ENCODE peak calls at places on chromosomes 3 and 15, in six cellular contexts. X is transverse colon, D is bronchial epithelial cell, S is mesenchymal stem cell, E is fibroblast of the aortic adventitia, I is AG10803. B is an unnamed sample.
A peak's percentile ranks its signal among the peaks of the same experiment; 100 is the strongest.

GRCh38 chr15:74259821-74260502 is 23.8 kb downstream of the CCDC33 start:
- DNase-seq in X (no peak), D (no peak), I (no peak), S (no peak), E (no peak), B (no peak)

GRCh38 chr3:147924755-147925154 is 515.6 kb downstream of the ZIC1 start:
- DNase-seq in D (peak; percentile 7), I (peak; percentile 75), E (peak; percentile 13), S (no peak), X (no peak), B (no peak)

GRCh38 chr3:38611866-38612265 is 37.6 kb downstream of the SCN5A start:
- DNase-seq in I (no peak), S (no peak), E (no peak), X (no peak), D (no peak), B (no peak)

GRCh38 chr3:185822957-185823279 is 1.9 kb downstream of the IGF2BP2 start:
- DNase-seq in I (no peak), E (no peak), D (no peak), S (peak; percentile 45), X (no peak), B (no peak)

GRCh38 chr15:58036579-58036978 is 28.9 kb downstream of the ALDH1A2 start:
- DNase-seq in S (no peak), E (no peak), X (no peak), I (no peak), D (no peak), B (no peak)

GRCh38 chr15:51129513-51130197 is 34.9 kb upstream of the TNFAIP8L3 start:
- DNase-seq in X (peak; percentile 73), E (no peak), D (no peak), S (no peak), I (no peak), B (no peak)

GRCh38 chr3:15858547-15859506 is 61.0 kb upstream of the ANKRD28 start:
- DNase-seq in X (peak; percentile 80), I (peak; percentile 6), S (peak; percentile 4), E (peak; percentile 20), D (peak; percentile 22), B (no peak)

GRCh38 chr3:132209860-132210259 is 107.3 kb upstream of the ACP3 start:
- DNase-seq in X (no peak), E (no peak), I (no peak), D (no peak), S (no peak), B (no peak)

GRCh38 chr3:193132923-193133463 is 108.0 kb upstream of the PLAAT1 start:
- DNase-seq in D (peak; percentile 38), S (no peak), X (no peak), I (peak; percentile 25), E (peak; percentile 67), B (no peak)

GRCh38 chr15:48190932-48191573 is 412 bp upstream of the CTXN2 start:
- DNase-seq in I (peak; percentile 50), X (peak; percentile 71), S (peak; percentile 80), E (peak; percentile 67), D (peak; percentile 54), B (peak; percentile 78)
- H3K4me3 ChIP-seq in I (no peak overlapping the region), X (no peak overlapping the region), S (no peak overlapping the region), E (no peak overlapping the region), D (no peak overlapping the region), B (no peak overlapping the region)

GRCh38 chr3:50340404-50341329 is at the start of gene RASSF1:
- DNase-seq in E (peak; percentile 57), D (peak; percentile 42), S (no peak), I (peak; percentile 57), X (peak; percentile 80), B (peak; percentile 41)
- H3K4me3 ChIP-seq in E (peak within 1 kb of the TSS; percentile 69), D (peak within 1 kb of the TSS; percentile 44), S (peak within 1 kb of the TSS; percentile 41), I (peak within 1 kb of the TSS; percentile 70), X (peak within 1 kb of the TSS; percentile 38), B (peak within 1 kb of the TSS; percentile 43)

GRCh38 chr3:48436855-48437254 is 3.1 kb downstream of the CCDC51 start:
- DNase-seq in S (no peak), X (no peak), E (no peak), I (no peak), D (no peak), B (no peak)
- H3K4me3 ChIP-seq in S (no peak overlapping the region), X (no peak overlapping the region), E (no peak overlapping the region), I (no peak overlapping the region), D (no peak overlapping the region), B (no peak overlapping the region)

GRCh38 chr15:90934949-90935751 is at the start of gene UNC45A:
- DNase-seq in E (peak; percentile 74), X (peak; percentile 97), I (peak; percentile 73), S (peak; percentile 89), D (peak; percentile 82), B (peak; percentile 79)
- H3K4me3 ChIP-seq in E (peak within 1 kb of the TSS; percentile 85), X (peak within 1 kb of the TSS; percentile 60), I (peak within 1 kb of the TSS; percentile 81), S (peak within 1 kb of the TSS; percentile 81), D (peak within 1 kb of the TSS; percentile 83), B (peak within 1 kb of the TSS; percentile 79)

GRCh38 chr3:143978263-143978631 is 6.6 kb downstream of the DIPK2A start:
- DNase-seq in D (no peak), E (no peak), I (no peak), S (no peak), X (no peak), B (no peak)
- H3K4me3 ChIP-seq in D (no peak overlapping the region), E (no peak overlapping the region), I (no peak overlapping the region), S (no peak overlapping the region), X (no peak overlapping the region), B (no peak overlapping the region)

DNA sequence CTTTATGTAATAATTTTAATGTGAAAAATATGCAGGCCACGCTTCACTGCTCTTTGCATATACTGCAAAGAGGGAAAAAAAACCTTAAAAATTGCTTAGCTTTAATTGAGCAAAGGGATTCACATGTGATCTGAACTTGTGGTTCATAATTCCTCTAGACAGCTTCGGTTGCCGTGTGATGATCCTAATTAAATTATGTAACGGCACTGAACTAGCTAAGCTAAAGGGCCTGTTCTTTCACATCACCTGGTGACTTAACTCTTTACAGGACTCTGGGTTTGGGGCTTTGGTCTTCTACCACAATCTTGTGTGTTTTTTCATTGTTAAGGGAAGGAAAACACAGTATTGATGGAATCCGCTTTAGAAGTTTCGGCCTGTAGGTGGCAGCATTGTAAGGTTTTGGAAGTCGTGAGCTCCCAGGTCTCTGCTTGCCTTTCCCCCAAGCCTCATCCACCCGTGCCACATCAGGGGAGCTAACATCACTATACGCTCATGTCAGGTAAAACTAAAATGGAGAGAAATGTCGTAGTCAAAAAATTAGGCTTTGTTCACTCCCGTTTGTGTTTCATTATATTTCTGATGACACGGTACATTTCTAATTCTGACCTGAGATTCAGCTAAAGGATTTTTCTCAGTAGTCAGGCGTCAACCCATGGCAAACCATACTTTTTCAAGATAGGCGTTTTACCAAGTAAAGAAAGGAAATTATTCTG is 205.6 kb upstream of the DPH6 start:
- DNase-seq in I (peak; percentile 71), X (peak; percentile 69), D (peak; percentile 59), E (peak; percentile 82), S (peak; percentile 68), B (peak; percentile 88)
- H3K4me3 ChIP-seq in I (no peak overlapping the region), X (no peak overlapping the region), D (no peak overlapping the region), E (no peak overlapping the region), S (no peak overlapping the region), B (no peak overlapping the region)

B was measured in fibroblast of pulmonary artery.